ENCODE peak calls at places on chromosomes 4 and X, in eight cellular contexts. K is GM12892, M is BE2C, C is glomerular endothelial cell, N is left ventricle myocardium inferior, V is NCI-H1092, W is Right ventricle myocardium superior, E is left lung. D is an unnamed sample.

GRCh38 chrX:19791562-19791961 is 95.8 kb downstream of the SH3KBP1 start:
- DNase-seq in K (no peak), M (no peak), C (no peak), N (no peak), V (no peak), W (no peak), E (no peak), D (peak)

GRCh38 chr4:168643083-168643795 is 146.4 kb downstream of the PALLD start:
- DNase-seq in K (no peak), M (no peak), C (no peak), N (no peak), V (no peak), W (no peak), E (no peak), D (no peak)

GRCh38 chrX:66731398-66731797 is 92.5 kb upstream of the EDA2R start:
- DNase-seq in K (no peak), M (no peak), C (no peak), N (no peak), V (no peak), W (no peak), E (no peak), D (peak)

GRCh38 chrX:41333994-41334865 is at the start of gene DDX3X:
- DNase-seq in K (peak), M (peak), C (peak), N (peak), V (peak), W (peak), E (peak), D (peak)

GRCh38 chr4:116839826-116840225 is 245.6 kb downstream of the TRAM1L1 start:
- DNase-seq in K (no peak), M (peak), C (no peak), N (no peak), V (no peak), W (no peak), E (no peak), D (no peak)

GRCh38 chrX:96502507-96502906 is 182.1 kb upstream of the DIAPH2 start:
- DNase-seq in K (no peak), M (no peak), C (no peak), N (no peak), V (no peak), W (no peak), E (no peak), D (no peak)

GRCh38 chrX:106039920-106040319 is 1.4 kb upstream of the SERPINA7 start:
- DNase-seq in K (no peak), M (no peak), C (no peak), N (no peak), V (no peak), W (no peak), E (no peak), D (peak)

GRCh38 chrX:53031380-53031779 is 17.2 kb upstream of the GPR173 start:
- DNase-seq in K (no peak), M (no peak), C (no peak), N (no peak), V (no peak), W (no peak), E (no peak), D (no peak)

GRCh38 chrX:40552768-40553167 is 28.0 kb upstream of the ATP6AP2 start:
- DNase-seq in K (no peak), M (no peak), C (no peak), N (no peak), V (no peak), W (no peak), E (no peak), D (no peak)

GRCh38 chrX:119583431-119584059 is 9.2 kb downstream of the UBE2A start:
- DNase-seq in K (no peak), M (no peak), C (no peak), N (no peak), V (no peak), W (no peak), E (no peak), D (no peak)

GRCh38 chr4:135575041-135575440 is 1373.5 kb upstream of the PABPC4L start:
- DNase-seq in K (no peak), M (no peak), C (no peak), N (no peak), V (no peak), W (no peak), E (no peak), D (no peak)

GRCh38 chr4:54403700-54404453 is 174.8 kb downstream of the PDGFRA start:
- DNase-seq in K (no peak), M (no peak), C (no peak), N (no peak), V (no peak), W (no peak), E (no peak), D (no peak)

GRCh38 chr4:35538807-35539206 is 705.5 kb downstream of the ARAP2 start:
- DNase-seq in K (no peak), M (no peak), C (no peak), N (no peak), V (no peak), W (no peak), E (no peak), D (no peak)

GRCh38 chrX:69503228-69503834 is 795 bp upstream of the NALF2 start:
- DNase-seq in K (no peak), M (peak), C (no peak), N (no peak), V (peak), W (no peak), E (no peak), D (no peak)

GRCh38 chr4:56689231-56689630 is 8.1 kb upstream of the HOPX start:
- DNase-seq in K (no peak), M (no peak), C (no peak), N (no peak), V (no peak), W (no peak), E (no peak), D (no peak)

GRCh38 chr4:3516836-3517730 is 15.1 kb downstream of the LRPAP1 start:
- DNase-seq in K (no peak), M (peak), C (no peak), N (peak), V (no peak), W (peak), E (peak), D (peak)

GRCh38 chr4:60757986-60758385 is 442.1 kb upstream of the ADGRL3 start:
- DNase-seq in K (no peak), M (no peak), C (no peak), N (no peak), V (no peak), W (no peak), E (no peak), D (no peak)

GRCh38 chrX:129755779-129756650 is 17.2 kb downstream of the XPNPEP2 start:
- DNase-seq in K (no peak), M (no peak), C (no peak), N (no peak), V (no peak), W (no peak), E (no peak), D (no peak)

D was measured in lung microvascular endothelial cell.